ENCODE peak calls at places on chromosomes 7 and 10, in five cellular contexts. One of them, this sample, is unnamed. For H3K4me1, the result is how much of the 10 kb centered on the place peaks cover.

GRCh38 chr10:60542691-60543090 is 153.0 kb upstream of the ANK3 start:
- DNase-seq in neural progenitor cell: no peak
- DNase-seq in right cardiac atrium: no peak
- DNase-seq in right atrium auricular region: no peak
- DNase-seq in Peyer's patch: no peak
- DNase-seq in this sample: no peak

GRCh38 chr10:107542607-107543006 is 378.1 kb upstream of the SORCS1 start:
- DNase-seq in neural progenitor cell: no peak
- DNase-seq in right cardiac atrium: no peak
- DNase-seq in right atrium auricular region: no peak
- DNase-seq in Peyer's patch: no peak
- DNase-seq in this sample: no peak

GRCh38 chr7:66921918-66922486 is 977 bp downstream of the TMEM248 start:
- DNase-seq in neural progenitor cell: peak
- DNase-seq in right cardiac atrium: no peak
- DNase-seq in right atrium auricular region: no peak
- DNase-seq in Peyer's patch: no peak
- DNase-seq in this sample: peak

GRCh38 chr10:132939957-132940790 is 2.2 kb downstream of the CFAP46 start:
- DNase-seq in neural progenitor cell: peak
- DNase-seq in right cardiac atrium: no peak
- DNase-seq in right atrium auricular region: no peak
- DNase-seq in Peyer's patch: no peak
- DNase-seq in this sample: no peak

GRCh38 chr10:97307866-97308780 is 10.9 kb upstream of the FRAT1 start:
- DNase-seq in neural progenitor cell: no peak
- DNase-seq in right cardiac atrium: no peak
- DNase-seq in right atrium auricular region: no peak
- DNase-seq in Peyer's patch: no peak
- DNase-seq in this sample: no peak

GRCh38 chr7:100836812-100837098 is 9.4 kb upstream of the EPHB4 start:
- DNase-seq in neural progenitor cell: no peak
- DNase-seq in right cardiac atrium: no peak
- DNase-seq in right atrium auricular region: no peak
- DNase-seq in Peyer's patch: no peak
- DNase-seq in this sample: no peak

GRCh38 chr10:48466611-48467240 is 138.1 kb downstream of the ARHGAP22 start:
- DNase-seq in neural progenitor cell: peak
- DNase-seq in right cardiac atrium: no peak
- DNase-seq in right atrium auricular region: no peak
- DNase-seq in Peyer's patch: no peak
- DNase-seq in this sample: no peak

GRCh38 chr10:101965075-101965765 is 90.8 kb downstream of the ARMH3 start:
- DNase-seq in neural progenitor cell: no peak
- DNase-seq in right cardiac atrium: no peak
- DNase-seq in right atrium auricular region: no peak
- DNase-seq in Peyer's patch: no peak
- DNase-seq in this sample: no peak

GRCh38 chr7:74007260-74007567 is 20.8 kb upstream of the ELN start:
- DNase-seq in neural progenitor cell: no peak
- DNase-seq in right cardiac atrium: no peak
- DNase-seq in right atrium auricular region: no peak
- DNase-seq in Peyer's patch: no peak
- DNase-seq in this sample: no peak

GRCh38 chr10:49359349-49360231 is 36.3 kb downstream of the DRGX start:
- DNase-seq in neural progenitor cell: no peak
- DNase-seq in right cardiac atrium: no peak
- DNase-seq in right atrium auricular region: no peak
- DNase-seq in Peyer's patch: no peak
- DNase-seq in this sample: no peak

GRCh38 chr10:60810437-60811182 is 32.3 kb downstream of the CDK1 start:
- DNase-seq in neural progenitor cell: no peak
- DNase-seq in right cardiac atrium: no peak
- DNase-seq in right atrium auricular region: no peak
- DNase-seq in Peyer's patch: no peak
- DNase-seq in this sample: no peak

GRCh38 chr7:24924375-24924774 is 55.6 kb downstream of the OSBPL3 start:
- DNase-seq in neural progenitor cell: no peak
- DNase-seq in right cardiac atrium: no peak
- DNase-seq in right atrium auricular region: no peak
- DNase-seq in Peyer's patch: no peak
- DNase-seq in this sample: peak

GRCh38 chr7:25615603-25616002 is 387.3 kb upstream of the NPVF start:
- DNase-seq in neural progenitor cell: no peak
- DNase-seq in right cardiac atrium: no peak
- DNase-seq in right atrium auricular region: no peak
- DNase-seq in Peyer's patch: no peak
- DNase-seq in this sample: no peak

GRCh38 chr10:71657604-71658348 is 61.8 kb downstream of the C10orf105 start:
- DNase-seq in neural progenitor cell: peak
- DNase-seq in right cardiac atrium: no peak
- DNase-seq in right atrium auricular region: no peak
- DNase-seq in Peyer's patch: no peak
- DNase-seq in this sample: no peak

GRCh38 chr7:75663302-75663907 is 75.3 kb downstream of the HIP1 start:
- DNase-seq in neural progenitor cell: no peak
- DNase-seq in right cardiac atrium: no peak
- DNase-seq in right atrium auricular region: no peak
- DNase-seq in Peyer's patch: no peak
- DNase-seq in this sample: no peak

GRCh38 chr7:4731803-4732202 is 43.6 kb upstream of the AP5Z1 start:
- DNase-seq in neural progenitor cell: no peak
- DNase-seq in right cardiac atrium: no peak
- DNase-seq in right atrium auricular region: no peak
- DNase-seq in Peyer's patch: no peak
- DNase-seq in this sample: no peak

GRCh38 chr7:66250711-66251110 is 45.6 kb downstream of the TPST1 start:
- DNase-seq in neural progenitor cell: no peak
- DNase-seq in right cardiac atrium: no peak
- DNase-seq in right atrium auricular region: no peak
- DNase-seq in Peyer's patch: no peak
- DNase-seq in this sample: no peak

GRCh38 chr10:10677479-10677878 is 340.2 kb upstream of the CELF2 start:
- DNase-seq in neural progenitor cell: peak
- DNase-seq in right cardiac atrium: peak
- DNase-seq in right atrium auricular region: peak
- DNase-seq in Peyer's patch: no peak
- DNase-seq in this sample: no peak

GRCh38 chr7:128352138-128352537 is 8.4 kb upstream of the RBM28 start:
- DNase-seq in neural progenitor cell: peak
- DNase-seq in right cardiac atrium: peak
- DNase-seq in right atrium auricular region: no peak
- DNase-seq in Peyer's patch: no peak
- DNase-seq in this sample: peak

GRCh38 chr10:62093863-62094291 is 174.8 kb downstream of the RTKN2 start:
- DNase-seq in neural progenitor cell: no peak
- DNase-seq in right cardiac atrium: no peak
- DNase-seq in right atrium auricular region: no peak
- DNase-seq in Peyer's patch: no peak
- DNase-seq in this sample: no peak

DNA sequence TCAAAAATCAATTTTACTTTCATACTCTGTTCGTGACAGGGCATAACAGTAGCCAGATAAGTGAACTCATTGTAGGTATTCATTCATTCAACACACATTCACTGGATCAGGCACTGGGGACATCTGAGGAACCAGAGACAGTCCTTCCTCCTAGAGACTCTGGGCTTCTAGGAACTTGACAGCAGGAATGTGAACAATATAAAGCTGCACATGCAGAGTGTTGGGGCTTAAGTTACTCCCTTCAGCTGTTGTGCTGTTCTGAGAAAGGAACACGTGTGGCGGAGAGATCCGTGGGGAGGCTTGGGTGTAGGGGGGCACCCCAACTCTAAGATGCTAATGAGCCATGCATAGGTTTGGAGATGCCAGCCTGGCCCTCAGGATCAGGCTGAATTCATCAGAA is 120.4 kb downstream of the PKD1L1 start:
- DNase-seq in neural progenitor cell: no peak
- DNase-seq in right cardiac atrium: no peak
- DNase-seq in right atrium auricular region: peak
- DNase-seq in Peyer's patch: no peak
- DNase-seq in this sample: no peak
- H3K27ac ChIP-seq in neural progenitor cell: no peak
- H3K27ac ChIP-seq in right cardiac atrium: no peak
- H3K27ac ChIP-seq in right atrium auricular region: no peak
- H3K27ac ChIP-seq in Peyer's patch: no peak
- H3K27ac ChIP-seq in this sample: no peak

GRCh38 chr10:45592926-45593325 is 79.6 kb downstream of the ZFAND4 start:
- DNase-seq in neural progenitor cell: no peak
- DNase-seq in right cardiac atrium: no peak
- DNase-seq in right atrium auricular region: no peak
- DNase-seq in Peyer's patch: no peak
- DNase-seq in this sample: no peak

GRCh38 chr10:45591262-45591661 is 81.3 kb downstream of the ZFAND4 start:
- DNase-seq in neural progenitor cell: no peak
- DNase-seq in right cardiac atrium: no peak
- DNase-seq in right atrium auricular region: no peak
- DNase-seq in Peyer's patch: no peak
- DNase-seq in this sample: no peak

GRCh38 chr10:45593938-45594275 is 78.7 kb downstream of the ZFAND4 start:
- DNase-seq in neural progenitor cell: no peak
- DNase-seq in right cardiac atrium: no peak
- DNase-seq in right atrium auricular region: no peak
- DNase-seq in Peyer's patch: no peak
- DNase-seq in this sample: no peak

GRCh38 chr10:45594276-45595157 is 78.1 kb downstream of the ZFAND4 start:
- DNase-seq in neural progenitor cell: peak
- DNase-seq in right cardiac atrium: peak
- DNase-seq in right atrium auricular region: peak
- DNase-seq in Peyer's patch: peak
- DNase-seq in this sample: peak

GRCh38 chr10:45592432-45592831 is 80.1 kb downstream of the ZFAND4 start:
- DNase-seq in neural progenitor cell: no peak
- DNase-seq in right cardiac atrium: no peak
- DNase-seq in right atrium auricular region: no peak
- DNase-seq in Peyer's patch: no peak
- DNase-seq in this sample: peak
- H3K4me3 ChIP-seq in neural progenitor cell: no peak
- H3K4me3 ChIP-seq in right cardiac atrium: no peak
- H3K4me3 ChIP-seq in right atrium auricular region: no peak
- H3K4me3 ChIP-seq in Peyer's patch: no peak
- H3K4me3 ChIP-seq in this sample: no peak

GRCh38 chr7:149866817-149867447 is 6.8 kb upstream of the ATP6V0E2 start:
- DNase-seq in neural progenitor cell: no peak
- DNase-seq in right cardiac atrium: peak
- DNase-seq in right atrium auricular region: no peak
- DNase-seq in Peyer's patch: no peak
- DNase-seq in this sample: no peak
- H3K4me1 ChIP-seq in neural progenitor cell: under half
- H3K4me1 ChIP-seq in right cardiac atrium: under half
- H3K4me1 ChIP-seq in right atrium auricular region: under half
- H3K4me1 ChIP-seq in Peyer's patch: under half
- H3K4me1 ChIP-seq in this sample: half or more

GRCh38 chr10:124155781-124156401 is 62.5 kb upstream of the CHST15 start:
- DNase-seq in neural progenitor cell: no peak
- DNase-seq in right cardiac atrium: peak
- DNase-seq in right atrium auricular region: no peak
- DNase-seq in Peyer's patch: no peak
- DNase-seq in this sample: no peak
- H3K27ac ChIP-seq in neural progenitor cell: no peak
- H3K27ac ChIP-seq in right cardiac atrium: peak
- H3K27ac ChIP-seq in right atrium auricular region: peak
- H3K27ac ChIP-seq in Peyer's patch: peak
- H3K27ac ChIP-seq in this sample: no peak

DNA sequence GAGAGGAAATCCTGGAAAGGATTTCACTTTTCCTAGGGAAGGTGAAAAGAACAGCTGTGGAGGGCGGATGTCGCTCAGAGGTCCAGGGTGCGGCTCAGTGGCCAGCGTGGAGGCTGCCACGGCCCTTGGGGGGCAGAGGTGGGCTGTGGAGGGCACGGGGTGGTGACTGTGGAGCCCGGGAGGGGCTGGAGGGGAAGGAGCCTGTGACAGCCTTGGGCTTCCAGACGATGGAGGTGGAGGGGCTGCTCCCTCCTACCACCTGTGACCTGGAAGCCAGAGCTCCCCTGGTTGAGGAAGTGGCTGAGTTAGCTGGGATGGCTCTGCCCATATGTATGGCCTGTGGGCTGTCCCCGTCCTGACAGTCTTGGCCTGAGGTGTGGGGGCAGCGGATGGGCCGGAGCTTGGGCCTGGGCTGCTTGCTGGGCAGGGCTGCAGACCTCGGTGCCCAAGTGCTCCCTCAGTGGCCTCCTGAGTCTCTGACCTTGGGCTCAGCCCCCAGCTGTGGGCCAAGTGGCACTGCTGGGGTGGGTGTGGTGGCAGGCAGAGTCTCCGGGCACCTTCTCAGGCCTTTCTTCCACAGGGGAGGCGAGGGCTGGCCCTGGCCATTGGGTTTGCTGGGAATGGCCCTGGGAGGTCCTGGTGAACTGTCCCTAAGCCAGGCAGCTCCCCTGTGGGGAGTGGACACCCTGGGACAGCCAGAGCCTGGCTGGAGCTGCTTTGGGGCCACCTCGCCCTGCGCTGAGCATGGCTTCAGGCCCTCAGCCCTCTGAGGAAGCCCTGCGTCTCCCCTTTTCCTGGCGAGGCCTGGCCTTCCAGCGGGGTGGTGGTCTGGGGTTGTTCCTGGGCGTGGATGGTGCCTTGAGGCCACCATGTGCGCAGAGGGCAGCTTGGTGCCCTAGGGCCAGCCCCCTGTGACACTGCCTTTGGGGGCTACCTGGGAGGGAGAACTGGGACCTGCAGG is 3.9 kb downstream of the BRI3 start:
- DNase-seq in neural progenitor cell: no peak
- DNase-seq in right cardiac atrium: no peak
- DNase-seq in right atrium auricular region: no peak
- DNase-seq in Peyer's patch: no peak
- DNase-seq in this sample: no peak
- H3K4me3 ChIP-seq in neural progenitor cell: no peak
- H3K4me3 ChIP-seq in right cardiac atrium: peak
- H3K4me3 ChIP-seq in right atrium auricular region: peak
- H3K4me3 ChIP-seq in Peyer's patch: no peak
- H3K4me3 ChIP-seq in this sample: no peak

DNA sequence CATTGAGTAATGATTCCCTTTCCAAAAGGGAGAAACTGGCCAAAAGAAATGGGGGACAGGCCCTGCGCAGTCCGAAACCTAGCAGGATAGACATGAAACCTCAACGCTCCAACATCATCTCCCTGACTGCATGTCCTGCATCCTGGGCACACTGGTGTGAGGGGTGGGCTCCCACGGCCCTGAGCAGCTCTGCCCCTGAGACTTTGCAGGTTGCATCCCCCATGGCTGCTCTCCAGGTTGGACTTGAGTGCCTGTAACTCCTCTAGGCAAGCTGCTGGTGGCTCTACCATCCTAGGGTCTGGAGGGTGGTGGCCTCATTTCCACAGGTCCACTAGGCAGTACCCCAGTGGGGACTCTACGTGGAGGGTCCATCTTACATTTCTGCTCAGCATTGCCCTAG is 16.3 kb upstream of the CRYGN start:
- DNase-seq in neural progenitor cell: no peak
- DNase-seq in right cardiac atrium: no peak
- DNase-seq in right atrium auricular region: peak
- DNase-seq in Peyer's patch: no peak
- DNase-seq in this sample: no peak
- H3K4me1 ChIP-seq in neural progenitor cell: under half
- H3K4me1 ChIP-seq in right cardiac atrium: under half
- H3K4me1 ChIP-seq in right atrium auricular region: under half
- H3K4me1 ChIP-seq in Peyer's patch: under half
- H3K4me1 ChIP-seq in this sample: under half

This sample was measured in CD4-positive, alpha-beta memory T cell.